ENCODE peak calls at places on chromosomes 13 and 19, in four cellular contexts. P, Z, L and V are unnamed samples.

GRCh38 chr19:50444059-50444458 is 11.4 kb downstream of the MYBPC2 start:
- DNase-seq in P (no peak), Z (no peak), L (no peak), V (no peak)

GRCh38 chr13:51663980-51664957 is 80.0 kb downstream of the WDFY2 start:
- DNase-seq in P (peak; percentile 58), Z (peak; percentile 73), L (no peak), V (no peak)

GRCh38 chr13:33252103-33252502 is 33.5 kb downstream of the STARD13 start:
- DNase-seq in P (no peak), Z (no peak), L (no peak), V (no peak)

GRCh38 chr13:73828811-73829210 is 305.4 kb downstream of the KLF12 start:
- DNase-seq in P (no peak), Z (no peak), L (no peak), V (no peak)

GRCh38 chr19:42601811-42602443 is 7.2 kb upstream of the CEACAM8 start:
- DNase-seq in P (peak; percentile 63), Z (peak; percentile 21), L (no peak), V (no peak)

GRCh38 chr19:49436381-49437017 is 4.8 kb downstream of the SLC17A7 start:
- DNase-seq in P (no peak), Z (no peak), L (no peak), V (no peak)

GRCh38 chr13:42001580-42001979 is 40.7 kb upstream of the VWA8 start:
- DNase-seq in P (peak; percentile 83), Z (peak; percentile 89), L (no peak), V (no peak)

GRCh38 chr13:64855506-64855905 is 2374.6 kb downstream of the PCDH9 start:
- DNase-seq in P (peak; percentile 4), Z (no peak), L (no peak), V (no peak)

GRCh38 chr19:33064778-33065550 is at the start of gene RHPN2:
- DNase-seq in P (peak; percentile 81), Z (no peak), L (no peak), V (peak; percentile 85)

GRCh38 chr13:92743992-92744391 is 482.6 kb upstream of the GPC6 start:
- DNase-seq in P (no peak), Z (no peak), L (no peak), V (no peak)

GRCh38 chr13:59112375-59112774 is 1051.4 kb downstream of the DIAPH3 start:
- DNase-seq in P (peak; percentile 49), Z (peak; percentile 12), L (no peak), V (no peak)

GRCh38 chr19:54373781-54374266 is 9.1 kb upstream of the LAIR1 start:
- DNase-seq in P (no peak), Z (no peak), L (no peak), V (no peak)

GRCh38 chr13:93620366-93620765 is 393.8 kb downstream of the GPC6 start:
- DNase-seq in P (no peak), Z (no peak), L (no peak), V (no peak)

GRCh38 chr19:10295305-10295846 is 5.6 kb downstream of the ICAM5 start:
- DNase-seq in P (no peak), Z (no peak), L (peak; percentile 63), V (no peak)

GRCh38 chr13:42348576-42348975 is 76.6 kb downstream of the AKAP11 start:
- DNase-seq in P (no peak), Z (no peak), L (no peak), V (no peak)

GRCh38 chr13:91767681-91768080 is 369.3 kb downstream of the GPC5 start:
- DNase-seq in P (peak; percentile 0), Z (no peak), L (no peak), V (no peak)

GRCh38 chr13:113495494-113496251 is 5.2 kb upstream of the DCUN1D2 start:
- DNase-seq in P (peak; percentile 35), Z (no peak), L (no peak), V (peak; percentile 83)

GRCh38 chr13:99386911-99387788 is 80.0 kb upstream of the GPR183 start:
- DNase-seq in P (peak; percentile 27), Z (peak; percentile 8), L (peak; percentile 69), V (peak; percentile 77)

GRCh38 chr13:66809496-66809895 is 420.6 kb downstream of the PCDH9 start:
- DNase-seq in P (no peak), Z (no peak), L (no peak), V (no peak)